ENCODE peak calls at places on chromosomes 12 and 14, in six cellular contexts. M, K, X, A, D and V are unnamed samples.

GRCh38 chr12:96091833-96092232 is 56.4 kb upstream of the LTA4H start:
- DNase-seq in M (no peak), K (no peak), X (no peak), A (peak), D (no peak), V (no peak)

GRCh38 chr12:15690320-15690719 is 98.9 kb downstream of the EPS8 start:
- DNase-seq in M (no peak), K (no peak), X (no peak), A (no peak), D (no peak), V (no peak)

GRCh38 chr12:65171073-65171472 is 1.7 kb downstream of the LEMD3 start:
- DNase-seq in M (no peak), K (no peak), X (no peak), A (no peak), D (no peak), V (no peak)

GRCh38 chr14:71061458-71061857 is 154.2 kb downstream of the PCNX1 start:
- DNase-seq in M (no peak), K (no peak), X (no peak), A (no peak), D (no peak), V (no peak)

GRCh38 chr12:93378373-93379310 is 917 bp downstream of the NUDT4 start:
- DNase-seq in M (peak), K (peak), X (peak), A (no peak), D (peak), V (no peak)

GRCh38 chr12:43761535-43761934 is 2.8 kb downstream of the IRAK4 start:
- DNase-seq in M (no peak), K (no peak), X (no peak), A (no peak), D (peak), V (no peak)

GRCh38 chr14:37122919-37123639 is 49.3 kb downstream of the SLC25A21 start:
- DNase-seq in M (no peak), K (no peak), X (no peak), A (no peak), D (no peak), V (no peak)

GRCh38 chr14:76456200-76456599 is 80.3 kb downstream of the ESRRB start:
- DNase-seq in M (peak), K (peak), X (peak), A (peak), D (peak), V (peak)

GRCh38 chr14:97218336-97218712 is 421.1 kb downstream of the VRK1 start:
- DNase-seq in M (no peak), K (no peak), X (no peak), A (no peak), D (no peak), V (no peak)

GRCh38 chr14:67541448-67542387 is 8.6 kb downstream of the PLEKHH1 start:
- DNase-seq in M (no peak), K (no peak), X (peak), A (no peak), D (peak), V (no peak)

GRCh38 chr12:84924956-84925355 is 12.4 kb upstream of the SLC6A15 start:
- DNase-seq in M (no peak), K (no peak), X (no peak), A (no peak), D (no peak), V (no peak)

GRCh38 chr14:77099425-77100167 is 1.5 kb downstream of the CIPC start:
- DNase-seq in M (no peak), K (no peak), X (no peak), A (no peak), D (peak), V (no peak)

GRCh38 chr14:57671021-57671420 is 177.4 kb upstream of the CCDC198 start:
- DNase-seq in M (no peak), K (no peak), X (no peak), A (no peak), D (no peak), V (no peak)

GRCh38 chr12:52130695-52131094 is 51.2 kb downstream of the SMIM41 start:
- DNase-seq in M (no peak), K (peak), X (no peak), A (no peak), D (no peak), V (no peak)

GRCh38 chr14:56884617-56885016 is 74.3 kb upstream of the OTX2 start:
- DNase-seq in M (no peak), K (no peak), X (no peak), A (no peak), D (peak), V (no peak)

GRCh38 chr12:22477166-22477893 is 67.0 kb downstream of the C2CD5 start:
- DNase-seq in M (no peak), K (no peak), X (no peak), A (no peak), D (no peak), V (no peak)

GRCh38 chr14:32197919-32198318 is 3.9 kb upstream of the RNU6-7 start:
- DNase-seq in M (no peak), K (no peak), X (no peak), A (no peak), D (no peak), V (no peak)

GRCh38 chr12:115204957-115205754 is 521.2 kb upstream of the TBX3 start:
- DNase-seq in M (no peak), K (no peak), X (no peak), A (no peak), D (peak), V (no peak)

GRCh38 chr12:3333583-3333982 is 157.4 kb upstream of the PRMT8 start:
- DNase-seq in M (no peak), K (peak), X (peak), A (peak), D (peak), V (no peak)

GRCh38 chr12:71958457-71958856 is 19.8 kb downstream of the TPH2 start:
- DNase-seq in M (no peak), K (no peak), X (no peak), A (no peak), D (no peak), V (no peak)

GRCh38 chr12:132315951-132316350 is 13.4 kb downstream of the GALNT9 start:
- DNase-seq in M (no peak), K (no peak), X (no peak), A (no peak), D (no peak), V (no peak)

DNA sequence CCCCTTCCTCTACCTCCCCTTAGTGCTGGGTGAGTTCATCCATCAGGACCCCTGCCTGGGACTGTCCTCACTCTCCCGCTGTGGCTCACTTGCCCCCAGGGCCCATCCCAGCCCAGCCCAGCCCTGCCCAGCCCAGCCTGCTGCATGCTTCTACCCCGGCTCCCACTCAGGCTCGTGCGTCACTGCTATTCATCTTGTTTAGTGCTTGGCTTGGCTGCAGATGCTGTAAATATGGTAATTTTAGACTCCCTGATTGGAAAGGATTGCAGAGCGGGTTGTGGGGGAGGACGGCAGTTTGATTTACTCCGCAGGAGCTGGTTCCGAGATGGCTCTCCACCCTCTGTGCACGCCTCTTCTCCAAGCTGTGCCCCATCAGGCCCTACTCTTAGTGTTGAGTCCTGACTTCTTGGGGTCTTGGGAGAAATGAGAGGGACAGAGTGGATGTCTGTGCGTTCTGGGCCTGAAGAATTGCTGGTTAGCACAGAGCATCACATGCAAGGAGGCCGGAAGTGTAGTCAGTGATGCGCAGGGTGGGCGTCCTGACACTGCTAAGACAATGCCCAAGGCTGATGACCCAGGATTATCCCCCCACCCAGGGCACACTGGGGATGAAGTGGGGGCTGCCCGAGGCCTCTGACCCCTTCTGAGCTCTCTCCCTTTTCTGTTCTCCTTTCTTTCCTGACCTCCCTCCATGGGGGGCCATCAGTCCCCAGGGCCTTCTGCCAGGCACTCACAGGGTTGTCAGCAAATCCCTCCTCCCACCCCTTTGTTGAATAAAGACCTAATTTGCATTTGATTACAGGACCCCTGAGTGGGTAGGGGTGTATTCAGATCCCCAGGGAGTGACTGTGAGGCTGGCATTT is 244.4 kb downstream of the ZFP36L1 start:
- DNase-seq in M (no peak), K (peak), X (peak), A (no peak), D (no peak), V (no peak)
- TF ChIP-seq GABPA in M (no peak), K (no peak), X (no peak), A (no peak), D (no peak), V (no peak)

GRCh38 chr12:11840350-11840749 is 190.9 kb downstream of the ETV6 start:
- DNase-seq in M (peak), K (no peak), X (no peak), A (no peak), D (peak), V (no peak)

GRCh38 chr12:11838403-11838802 is 188.9 kb downstream of the ETV6 start:
- DNase-seq in M (no peak), K (no peak), X (no peak), A (no peak), D (no peak), V (no peak)

GRCh38 chr12:11837318-11837934 is 188.0 kb downstream of the ETV6 start:
- DNase-seq in M (no peak), K (no peak), X (no peak), A (no peak), D (no peak), V (no peak)

GRCh38 chr12:11836964-11837286 is 187.5 kb downstream of the ETV6 start:
- DNase-seq in M (no peak), K (no peak), X (no peak), A (no peak), D (peak), V (no peak)

DNA sequence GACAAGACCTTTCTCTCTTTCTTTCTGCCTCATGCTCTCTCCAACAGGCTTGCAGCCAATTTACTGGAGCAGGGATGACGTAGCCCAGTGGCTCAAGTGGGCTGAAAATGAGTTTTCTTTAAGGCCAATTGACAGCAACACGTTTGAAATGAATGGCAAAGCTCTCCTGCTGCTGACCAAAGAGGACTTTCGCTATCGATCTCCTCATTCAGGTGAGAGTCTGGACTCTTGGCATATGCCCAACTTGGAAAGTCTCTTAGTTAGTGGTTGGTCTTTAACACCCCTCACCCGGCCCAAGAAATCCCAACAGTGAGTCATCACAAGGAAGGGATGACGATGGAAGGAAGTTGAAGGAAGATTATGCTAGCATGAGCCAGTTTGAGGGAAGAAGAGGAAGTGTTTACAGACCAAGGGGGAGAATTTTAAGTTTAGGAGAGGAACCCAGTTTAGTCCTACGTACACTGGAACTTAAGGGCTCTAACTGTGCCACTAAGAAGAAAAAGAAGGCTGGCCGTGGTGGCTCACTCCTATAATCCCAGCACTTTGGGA is 189.7 kb downstream of the ETV6 start:
- DNase-seq in M (peak), K (no peak), X (no peak), A (no peak), D (peak), V (no peak)
- TF ChIP-seq GABPA in M (no peak), K (no peak), X (no peak), A (no peak), D (no peak), V (no peak)

DNA sequence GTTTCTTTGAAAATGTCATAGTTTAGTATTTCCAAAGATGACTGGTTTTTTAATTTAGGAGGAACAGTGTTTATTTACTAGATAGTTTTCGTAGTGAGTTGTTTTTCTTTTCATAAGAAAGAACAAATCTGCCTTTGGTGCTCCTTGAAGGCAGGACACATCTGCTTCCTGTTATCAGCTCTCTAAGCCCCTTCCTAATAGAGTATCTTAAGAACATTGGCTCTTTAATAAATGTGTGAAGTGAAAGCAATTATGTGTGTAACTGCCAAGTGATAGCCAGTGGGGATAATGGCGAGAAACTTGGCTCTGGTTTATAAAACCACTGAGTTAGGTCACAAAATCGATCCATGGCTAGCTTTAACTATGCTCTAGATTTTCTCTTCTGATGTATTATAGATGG is 23.5 kb upstream of the PPFIBP1 start:
- DNase-seq in M (no peak), K (no peak), X (no peak), A (no peak), D (no peak), V (no peak)
- TF ChIP-seq GABPA in M (no peak), K (no peak), X (no peak), A (no peak), D (no peak), V (no peak)

GRCh38 chr12:122887817-122888212 is 8.1 kb downstream of the VPS37B start:
- DNase-seq in M (no peak), K (no peak), X (no peak), A (no peak), D (peak), V (no peak)
- TF ChIP-seq GABPA in M (no peak), K (no peak), X (no peak), A (no peak), D (no peak), V (no peak)